ENCODE peak calls at places on chromosomes 3 and 15, in nine cellular contexts. T is pancreas, I is fibroblast of lung, F is left ventricle myocardium inferior, U is dorsolateral prefrontal cortex, D is AG04450, C is RWPE1, Q is mesendoderm, N is left lung. W is an unnamed sample.
A peak's percentile ranks its signal among the peaks of the same experiment; 100 is the strongest.

GRCh38 chr3:58167431-58168351 is 43.1 kb downstream of the DNASE1L3 start:
- DNase-seq in F (peak; percentile 68), Q (peak; percentile 76), C (peak; percentile 30), U (peak; percentile 77), T (peak; percentile 88), N (peak; percentile 76), D (peak; percentile 37), I (peak; percentile 41), W (peak; percentile 81)

GRCh38 chr3:31232049-31233040 is 300.4 kb upstream of the STT3B start:
- DNase-seq in U (no peak), C (no peak), D (no peak), I (peak; percentile 41), F (no peak), Q (no peak), T (no peak), N (peak; percentile 60), W (no peak)

GRCh38 chr3:97872209-97873042 is 50.6 kb downstream of the CRYBG3 start:
- DNase-seq in Q (no peak), N (no peak), F (no peak), I (peak; percentile 98), C (peak; percentile 79), U (no peak), D (peak; percentile 79), T (no peak), W (no peak)

GRCh38 chr15:50562735-50563640 is 16.5 kb upstream of the USP50 start:
- DNase-seq in Q (no peak), F (no peak), D (no peak), I (peak; percentile 66), N (no peak), C (no peak), T (no peak), U (no peak), W (no peak)

GRCh38 chr3:170470063-170471006 is 51.7 kb downstream of the CLDN11 start:
- DNase-seq in D (peak; percentile 84), C (no peak), U (no peak), I (peak; percentile 76), Q (no peak), F (no peak), N (no peak), T (no peak), W (peak; percentile 63)

GRCh38 chr3:193673845-193674244 is 80.8 kb downstream of the OPA1 start:
- DNase-seq in Q (no peak), I (no peak), N (no peak), T (no peak), C (no peak), U (peak; percentile 44), F (no peak), D (no peak), W (no peak)

GRCh38 chr3:69784854-69785523 is 45.7 kb downstream of the MITF start:
- DNase-seq in U (peak; percentile 58), D (peak; percentile 42), T (no peak), N (peak; percentile 88), C (peak; percentile 35), F (peak; percentile 71), I (peak; percentile 92), Q (no peak), W (peak; percentile 18)

GRCh38 chr3:28345690-28346089 is 2.8 kb upstream of the ZCWPW2 start:
- DNase-seq in C (no peak), D (no peak), Q (no peak), F (no peak), U (no peak), T (no peak), I (no peak), N (no peak), W (no peak)

GRCh38 chr3:197736010-197736490 is 654 bp downstream of the RUBCN start:
- DNase-seq in D (no peak), T (no peak), F (no peak), I (no peak), C (peak; percentile 40), U (no peak), Q (peak; percentile 69), N (no peak), W (peak; percentile 69)

GRCh38 chr15:25933456-25934158 is 70.5 kb upstream of the ATP10A start:
- DNase-seq in N (peak; percentile 82), U (peak; percentile 67), D (peak; percentile 57), Q (peak; percentile 92), F (peak; percentile 69), I (peak; percentile 78), C (peak; percentile 34), T (peak; percentile 64), W (peak; percentile 87)

GRCh38 chr3:12115846-12116245 is 42.9 kb downstream of the TIMP4 start:
- DNase-seq in N (no peak), U (no peak), C (no peak), T (no peak), F (no peak), I (no peak), Q (no peak), D (no peak), W (no peak)

GRCh38 chr3:184235381-184236032 is 6.1 kb downstream of the VWA5B2 start:
- DNase-seq in I (no peak), C (no peak), F (no peak), D (no peak), N (no peak), T (no peak), U (no peak), Q (no peak), W (no peak)

GRCh38 chr3:184234671-184235380 is 5.4 kb downstream of the VWA5B2 start:
- DNase-seq in N (no peak), Q (no peak), C (no peak), T (no peak), D (no peak), I (no peak), U (no peak), F (no peak), W (no peak)

GRCh38 chr3:184233127-184233843 is 3.9 kb downstream of the VWA5B2 start:
- DNase-seq in Q (no peak), T (no peak), I (no peak), D (no peak), U (no peak), C (no peak), F (no peak), N (peak; percentile 60), W (no peak)

GRCh38 chr3:184236033-184236410 is 6.6 kb downstream of the VWA5B2 start:
- DNase-seq in T (no peak), D (no peak), I (no peak), F (no peak), N (no peak), C (no peak), U (no peak), Q (peak; percentile 55), W (no peak)

GRCh38 chr3:184234224-184234623 is 4.8 kb downstream of the VWA5B2 start:
- DNase-seq in I (peak; percentile 83), D (peak; percentile 38), U (peak; percentile 72), C (peak; percentile 90), Q (no peak), N (peak; percentile 85), F (no peak), T (peak; percentile 79), W (peak; percentile 79)
- H3K27ac ChIP-seq in I (no peak overlapping the region), D (no peak overlapping the region), U (no peak overlapping the region), C (peak overlapping the region; percentile 62), Q (no peak overlapping the region), N (no peak overlapping the region), F (no peak overlapping the region), T (no peak overlapping the region), W (no peak overlapping the region)

DNA sequence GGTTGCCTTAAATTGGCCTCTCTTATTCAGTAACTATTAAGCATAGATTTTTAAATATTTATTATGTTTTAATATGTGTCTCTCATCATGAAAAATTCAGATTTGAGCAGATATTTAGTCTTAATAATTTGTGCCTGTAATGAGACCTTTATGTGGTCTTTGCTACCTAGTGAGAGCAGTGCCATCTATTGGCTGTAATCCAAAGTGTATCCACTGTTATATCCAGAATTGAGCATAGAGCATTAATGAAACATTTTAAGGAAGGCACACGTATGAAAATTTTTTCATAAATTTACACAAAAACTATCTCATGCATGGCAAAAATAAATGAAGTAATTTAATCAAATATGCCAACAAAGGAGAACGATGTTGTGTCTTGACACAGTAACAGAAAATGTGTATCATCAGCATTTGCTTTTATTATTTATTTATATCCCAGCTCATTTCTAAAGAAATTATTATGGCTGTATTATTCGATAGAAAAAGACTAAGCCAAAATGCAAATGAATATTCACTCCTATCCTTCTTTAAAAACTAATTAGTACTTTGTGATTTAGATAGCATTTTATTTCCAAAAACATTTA is 203.5 kb downstream of the RSRC1 start:
- DNase-seq in F (no peak), N (no peak), Q (peak; percentile 30), D (no peak), I (peak; percentile 15), C (peak; percentile 40), U (no peak), T (no peak), W (no peak)
- H3K27ac ChIP-seq in F (no peak overlapping the region), N (no peak overlapping the region), Q (no peak overlapping the region), D (no peak overlapping the region), I (no peak overlapping the region), C (no peak overlapping the region), U (no peak overlapping the region), T (no peak overlapping the region), W (no peak overlapping the region)

DNA sequence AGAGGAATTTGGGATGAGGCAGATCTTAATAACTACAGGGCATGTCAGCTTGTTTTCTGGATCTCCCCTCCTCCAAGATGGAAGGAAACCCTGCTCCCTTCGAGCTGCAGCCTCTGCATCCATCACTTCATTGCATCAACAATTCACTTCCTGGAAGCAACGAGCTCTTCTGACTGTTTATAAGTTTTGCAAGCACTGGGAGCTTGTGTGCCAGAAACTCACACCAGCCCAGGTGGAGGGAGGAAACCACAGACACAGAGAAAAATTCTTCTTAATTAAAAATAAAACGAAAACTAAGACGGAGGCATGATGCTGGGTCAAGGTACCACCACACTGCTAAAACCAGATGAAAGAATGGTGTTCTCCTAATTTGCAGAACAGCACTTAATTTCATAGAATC is 10.6 kb downstream of the LRIG1 start:
- DNase-seq in C (no peak), N (no peak), T (no peak), Q (no peak), U (no peak), F (no peak), I (peak; percentile 70), D (peak; percentile 76), W (no peak)
- H3K27ac ChIP-seq in C (no peak overlapping the region), N (peak overlapping the region; percentile 61), T (peak overlapping the region; percentile 64), Q (no peak overlapping the region), U (no peak overlapping the region), F (peak overlapping the region; percentile 51), I (peak overlapping the region; percentile 27), D (peak overlapping the region; percentile 58), W (no peak overlapping the region)

DNA sequence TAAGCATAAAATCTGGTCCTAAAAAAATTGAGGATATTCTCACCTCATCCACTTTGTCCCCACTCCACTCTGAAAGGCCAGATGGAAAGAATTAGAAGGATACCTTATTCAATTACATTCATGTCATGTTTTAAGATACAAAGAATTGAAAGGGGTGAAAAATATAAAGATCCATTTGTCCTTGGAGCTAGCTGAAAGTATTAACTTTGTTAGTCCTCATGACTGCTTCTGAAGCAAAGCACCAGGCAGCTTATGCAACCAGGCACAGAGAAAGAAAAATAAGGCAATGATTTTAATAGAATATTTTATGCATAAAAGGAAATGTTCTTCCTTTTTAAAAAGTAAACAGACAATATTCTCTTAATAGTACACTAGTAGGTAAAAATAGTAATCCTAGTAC is 174.7 kb downstream of the NEK10 start:
- DNase-seq in C (no peak), U (no peak), N (no peak), D (no peak), Q (no peak), I (no peak), T (no peak), F (no peak), W (no peak)
- H3K27ac ChIP-seq in C (no peak overlapping the region), U (no peak overlapping the region), N (no peak overlapping the region), D (no peak overlapping the region), Q (no peak overlapping the region), I (no peak overlapping the region), T (no peak overlapping the region), F (no peak overlapping the region), W (no peak overlapping the region)

W was measured in testis.